ENCODE peak calls at places on chromosomes 12 and 14, in ten cellular contexts. A, O, F, Y, W, Z, T, L, D and G are unnamed samples.

GRCh38 chr12:131267576-131267975 is 313.9 kb downstream of the ADGRD1 start:
- DNase-seq in Y (no peak), W (no peak), Z (no peak), T (no peak), A (no peak), O (no peak), D (no peak), F (no peak), L (no peak), G (no peak)

GRCh38 chr14:106489112-106489881 is 962.9 kb downstream of the TMEM121 start:
- DNase-seq in T (no peak), Z (no peak), W (no peak), O (no peak), D (no peak), L (no peak), F (no peak), Y (no peak), A (no peak), G (no peak)

GRCh38 chr12:55743131-55743921 is 404 bp downstream of the GDF11 start:
- DNase-seq in Z (peak; percentile 74), A (peak; percentile 61), O (peak; percentile 65), L (no peak), D (peak; percentile 78), F (no peak), Y (peak; percentile 83), W (no peak), T (peak; percentile 85), G (peak; percentile 70)

GRCh38 chr14:85483652-85484051 is 46.3 kb upstream of the FLRT2 start:
- DNase-seq in L (no peak), T (no peak), O (no peak), Z (no peak), D (no peak), W (no peak), F (no peak), Y (no peak), A (no peak), G (no peak)

GRCh38 chr14:41498959-41499358 is 107.7 kb upstream of the LRFN5 start:
- DNase-seq in F (no peak), W (no peak), Z (no peak), T (no peak), A (no peak), L (no peak), Y (no peak), D (no peak), O (no peak), G (no peak)

GRCh38 chr12:26264215-26264838 is 69.0 kb downstream of the SSPN start:
- DNase-seq in Y (no peak), L (no peak), A (no peak), O (no peak), W (no peak), Z (peak; percentile 37), T (no peak), D (no peak), F (no peak), G (no peak)

GRCh38 chr12:20798561-20798960 is 11.9 kb upstream of the SLCO1B3 start:
- DNase-seq in D (no peak), F (no peak), W (no peak), L (no peak), Y (peak; percentile 39), A (no peak), Z (no peak), O (no peak), T (peak; percentile 55), G (no peak)

GRCh38 chr14:74580275-74580672 is 31.8 kb downstream of the LTBP2 start:
- DNase-seq in T (no peak), F (no peak), D (no peak), O (no peak), Y (no peak), W (no peak), L (no peak), A (no peak), Z (no peak), G (no peak)

GRCh38 chr14:51323492-51323891 is 83.4 kb downstream of the TMX1 start:
- DNase-seq in A (no peak), O (no peak), T (no peak), Z (no peak), F (no peak), D (no peak), Y (no peak), L (no peak), W (no peak), G (no peak)

GRCh38 chr14:72907886-72908285 is 14.0 kb upstream of the DPF3 start:
- DNase-seq in F (no peak), L (no peak), D (no peak), Z (peak; percentile 49), Y (peak; percentile 39), O (no peak), W (no peak), T (no peak), A (no peak), G (no peak)

GRCh38 chr12:92468358-92469020 is 234.3 kb upstream of the PLEKHG7 start:
- DNase-seq in L (no peak), F (no peak), W (no peak), Z (no peak), T (no peak), O (no peak), A (no peak), D (peak; percentile 47), Y (no peak), G (no peak)

GRCh38 chr12:31874961-31875608 is 84.1 kb upstream of the RESF1 start:
- DNase-seq in D (peak; percentile 78), W (peak; percentile 54), F (no peak), A (peak; percentile 55), O (peak; percentile 41), L (no peak), T (no peak), Y (no peak), Z (peak; percentile 18), G (peak; percentile 58)

GRCh38 chr14:68168460-68169109 is 349.0 kb downstream of the RAD51B start:
- DNase-seq in D (no peak), Y (no peak), Z (no peak), F (no peak), W (no peak), O (no peak), A (no peak), T (no peak), L (no peak), G (no peak)

GRCh38 chr14:68172664-68173063 is 353.1 kb downstream of the RAD51B start:
- DNase-seq in D (no peak), A (no peak), W (no peak), O (no peak), Y (peak; percentile 63), L (no peak), F (no peak), T (no peak), Z (no peak), G (no peak)

GRCh38 chr14:68173227-68173972 is 353.8 kb downstream of the RAD51B start:
- DNase-seq in L (no peak), F (no peak), O (no peak), A (no peak), Z (peak; percentile 27), T (no peak), Y (no peak), D (no peak), W (no peak), G (no peak)

GRCh38 chr14:68174446-68174845 is 354.9 kb downstream of the RAD51B start:
- DNase-seq in T (no peak), O (no peak), A (no peak), Z (no peak), L (no peak), D (no peak), W (no peak), Y (no peak), F (no peak), G (no peak)

DNA sequence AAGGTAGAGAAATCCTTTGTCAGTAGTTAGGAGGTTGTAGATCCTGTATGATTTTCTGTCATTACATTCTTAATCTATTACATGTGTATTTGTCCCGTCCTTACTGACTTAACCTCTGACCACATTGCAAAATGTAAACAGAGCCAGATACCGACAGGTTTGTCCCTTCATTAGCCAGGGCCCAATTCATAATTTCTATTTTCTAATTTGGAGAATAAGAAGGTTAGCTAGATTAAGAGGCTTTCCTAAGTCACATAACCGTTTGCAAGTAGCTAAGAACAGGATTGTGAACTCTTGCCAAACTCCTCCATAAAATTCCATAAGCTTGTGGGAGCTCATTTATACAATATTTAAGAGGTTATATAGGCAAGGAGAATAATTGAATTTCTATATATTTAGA is 352.6 kb downstream of the RAD51B start:
- DNase-seq in D (no peak), T (no peak), A (no peak), L (no peak), O (no peak), F (no peak), Z (no peak), Y (no peak), W (no peak), G (no peak)
- H3K27ac ChIP-seq in D (no peak overlapping the region), T (no peak overlapping the region), A (peak overlapping the region; percentile 86), L (no peak overlapping the region), O (no peak overlapping the region), F (no peak overlapping the region), Z (no peak overlapping the region), Y (peak overlapping the region; percentile 87), W (no peak overlapping the region), G (peak overlapping the region; percentile 71)

GRCh38 chr12:6424008-6424347 is 20.8 kb upstream of the CD27 start:
- DNase-seq in T (peak; percentile 45), D (no peak), Y (no peak), L (no peak), Z (no peak), O (no peak), A (no peak), F (no peak), W (no peak), G (no peak)
- H3K27ac ChIP-seq in T (peak overlapping the region; percentile 100), D (peak overlapping the region; percentile 54), Y (no peak overlapping the region), L (peak overlapping the region; percentile 55), Z (no peak overlapping the region), O (peak overlapping the region; percentile 54), A (peak overlapping the region; percentile 25), F (peak overlapping the region; percentile 30), W (no peak overlapping the region), G (no peak overlapping the region)

DNA sequence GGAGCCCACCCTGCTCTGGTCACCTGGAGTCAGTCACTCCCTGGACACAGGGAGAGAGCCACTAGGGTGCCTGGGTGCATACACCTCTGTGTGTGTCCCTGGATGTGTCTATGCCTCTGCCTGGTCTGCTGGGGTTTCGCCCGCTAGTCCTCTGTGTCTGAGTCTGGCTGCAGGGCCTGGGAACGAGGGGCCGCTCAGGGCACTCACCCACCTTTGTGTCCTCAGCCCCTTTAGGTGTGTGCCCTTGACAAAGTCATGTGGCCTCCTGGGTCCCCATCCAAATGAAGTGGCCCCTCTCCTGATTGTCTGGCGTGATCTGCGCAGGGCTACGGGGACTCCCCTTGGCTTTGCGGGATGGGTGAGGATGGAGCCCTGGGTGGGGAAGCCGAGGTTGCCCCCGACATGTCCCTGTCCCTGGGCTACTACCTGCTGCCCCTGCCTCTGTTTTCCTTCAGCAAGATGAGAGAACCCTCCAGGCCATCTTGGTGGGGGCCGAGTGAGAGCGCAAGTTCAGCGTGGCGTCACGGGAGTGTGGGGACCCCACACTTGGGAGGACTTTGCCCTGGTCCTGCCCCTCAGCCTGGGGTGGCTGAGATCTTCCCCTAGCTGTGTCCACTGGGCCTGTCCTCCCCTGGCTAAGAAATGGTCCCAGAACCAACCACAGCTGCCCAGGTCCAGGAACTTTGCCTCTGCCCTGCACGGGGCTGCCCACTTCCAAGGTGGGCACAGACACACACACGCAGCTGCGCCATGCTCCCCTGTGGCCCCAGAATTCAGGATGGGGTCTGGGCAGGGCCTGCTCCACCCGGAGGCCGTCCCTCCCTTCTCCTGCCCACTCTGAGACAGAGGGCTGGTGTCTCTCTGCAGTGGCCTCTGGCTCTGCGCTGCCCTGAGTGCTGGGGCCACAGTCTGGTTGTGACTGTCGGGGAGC is 2.7 kb upstream of the AHNAK2 start:
- DNase-seq in Y (peak; percentile 3), L (no peak), A (no peak), Z (no peak), W (no peak), T (no peak), O (no peak), D (no peak), F (no peak), G (peak; percentile 56)
- H3K27ac ChIP-seq in Y (no peak overlapping the region), L (peak overlapping the region; percentile 26), A (no peak overlapping the region), Z (no peak overlapping the region), W (no peak overlapping the region), T (no peak overlapping the region), O (peak overlapping the region; percentile 39), D (no peak overlapping the region), F (no peak overlapping the region), G (no peak overlapping the region)

GRCh38 chr14:54567634-54568561 is 970 bp downstream of the SAMD4A start:
- DNase-seq in L (peak; percentile 17), D (peak; percentile 38), W (peak; percentile 59), A (peak; percentile 55), O (peak; percentile 58), T (peak; percentile 86), Y (peak; percentile 75), F (peak; percentile 51), Z (peak; percentile 54), G (peak; percentile 87)
- H3K27ac ChIP-seq in L (peak overlapping the region; percentile 100), D (peak overlapping the region; percentile 1), W (peak overlapping the region; percentile 99), A (peak overlapping the region; percentile 100), O (peak overlapping the region; percentile 99), T (peak overlapping the region; percentile 88), Y (peak overlapping the region; percentile 97), F (peak overlapping the region; percentile 83), Z (peak overlapping the region; percentile 95), G (peak overlapping the region; percentile 86)